ENCODE peak calls at places on chromosomes 13 and 19, in four cellular contexts. L is neural progenitor cell; K is CD4-positive, CD25-positive, alpha-beta regulatory T cell; S is CD8-positive, alpha-beta memory T cell. N is an unnamed sample. For H3K27me3, the result is how much of the 10 kb centered on the place peaks cover.

GRCh38 chr19:10086904-10087256 is 763 bp downstream of the SHFL start:
- DNase-seq in L (peak), K (no peak), S (peak), N (no peak)

GRCh38 chr19:45321848-45322247 is 827 bp downstream of the CKM start:
- DNase-seq in L (no peak), K (no peak), S (no peak), N (peak)

GRCh38 chr19:3512562-3512961 is 6.5 kb downstream of the FZR1 start:
- DNase-seq in L (no peak), K (no peak), S (no peak), N (no peak)

GRCh38 chr13:50366488-50367174 is 351.4 kb downstream of the KCNRG start:
- DNase-seq in L (no peak), K (peak), S (no peak), N (no peak)

GRCh38 chr19:39197808-39198207 is 1.0 kb downstream of the NCCRP1 start:
- DNase-seq in L (peak), K (no peak), S (no peak), N (no peak)

GRCh38 chr13:34900288-34900739 is 41.8 kb upstream of the NBEA start:
- DNase-seq in L (peak), K (no peak), S (no peak), N (no peak)

GRCh38 chr13:56009418-56009817 is 1131.3 kb upstream of the PRR20A start:
- DNase-seq in L (no peak), K (no peak), S (no peak), N (no peak)

GRCh38 chr13:51557875-51558604 is 26.2 kb upstream of the WDFY2 start:
- DNase-seq in L (no peak), K (no peak), S (no peak), N (no peak)

DNA sequence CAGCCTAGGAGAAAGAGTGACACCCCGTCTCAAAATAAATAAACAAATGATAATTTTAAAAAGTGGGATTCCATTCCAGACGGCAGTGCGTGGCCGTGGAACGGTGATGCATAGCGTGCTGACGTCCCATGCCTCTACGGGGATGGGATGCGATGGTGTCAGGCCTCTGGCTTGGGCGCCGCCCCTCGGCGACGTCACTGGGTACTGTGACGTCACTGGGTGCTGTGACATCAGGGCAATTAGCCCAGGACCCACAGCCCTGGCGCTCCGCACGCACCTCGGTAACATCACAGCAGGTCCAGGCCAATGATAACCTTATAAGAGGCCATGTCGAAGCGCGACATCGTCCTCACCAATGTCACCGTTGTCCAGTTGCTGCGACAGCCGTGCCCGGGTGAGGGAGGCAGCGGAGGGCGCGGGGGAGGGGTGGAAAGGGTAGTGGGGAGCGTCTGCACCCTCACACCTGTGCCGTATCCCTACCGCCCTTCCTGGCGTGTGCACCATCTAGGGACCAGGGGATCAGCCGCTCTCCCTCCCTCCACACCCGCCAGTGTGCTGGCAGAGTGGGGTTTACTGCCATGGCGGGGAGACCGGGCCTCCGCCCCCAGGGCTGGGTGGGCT is at the start of gene GAPDHS:
- DNase-seq in L (no peak), K (no peak), S (no peak), N (no peak)
- H3K27me3 ChIP-seq in L (under half), K (under half), S (under half), N (under half)

GRCh38 chr13:25908390-25908789 is 143.4 kb downstream of the SHISA2 start:
- DNase-seq in L (peak), K (no peak), S (no peak), N (no peak)

GRCh38 chr13:25906211-25906661 is 145.6 kb downstream of the SHISA2 start:
- DNase-seq in L (no peak), K (no peak), S (peak), N (no peak)

GRCh38 chr13:25902946-25903345 is 148.9 kb downstream of the SHISA2 start:
- DNase-seq in L (no peak), K (no peak), S (no peak), N (no peak)

GRCh38 chr13:25904830-25905229 is 147.0 kb downstream of the SHISA2 start:
- DNase-seq in L (no peak), K (no peak), S (no peak), N (no peak)

GRCh38 chr13:25905411-25906010 is 146.3 kb downstream of the SHISA2 start:
- DNase-seq in L (no peak), K (no peak), S (no peak), N (no peak)
- H3K27me3 ChIP-seq in L (under half), K (under half), S (under half), N (under half)

GRCh38 chr13:27978301-27978968 is 9.3 kb upstream of the CDX2 start:
- DNase-seq in L (peak), K (no peak), S (no peak), N (no peak)

GRCh38 chr13:27973956-27974662 is 5.0 kb upstream of the CDX2 start:
- DNase-seq in L (no peak), K (no peak), S (no peak), N (no peak)

GRCh38 chr13:27975579-27976361 is 6.7 kb upstream of the CDX2 start:
- DNase-seq in L (peak), K (no peak), S (no peak), N (no peak)

GRCh38 chr13:27977476-27978300 is 8.6 kb upstream of the CDX2 start:
- DNase-seq in L (peak), K (no peak), S (no peak), N (no peak)

DNA sequence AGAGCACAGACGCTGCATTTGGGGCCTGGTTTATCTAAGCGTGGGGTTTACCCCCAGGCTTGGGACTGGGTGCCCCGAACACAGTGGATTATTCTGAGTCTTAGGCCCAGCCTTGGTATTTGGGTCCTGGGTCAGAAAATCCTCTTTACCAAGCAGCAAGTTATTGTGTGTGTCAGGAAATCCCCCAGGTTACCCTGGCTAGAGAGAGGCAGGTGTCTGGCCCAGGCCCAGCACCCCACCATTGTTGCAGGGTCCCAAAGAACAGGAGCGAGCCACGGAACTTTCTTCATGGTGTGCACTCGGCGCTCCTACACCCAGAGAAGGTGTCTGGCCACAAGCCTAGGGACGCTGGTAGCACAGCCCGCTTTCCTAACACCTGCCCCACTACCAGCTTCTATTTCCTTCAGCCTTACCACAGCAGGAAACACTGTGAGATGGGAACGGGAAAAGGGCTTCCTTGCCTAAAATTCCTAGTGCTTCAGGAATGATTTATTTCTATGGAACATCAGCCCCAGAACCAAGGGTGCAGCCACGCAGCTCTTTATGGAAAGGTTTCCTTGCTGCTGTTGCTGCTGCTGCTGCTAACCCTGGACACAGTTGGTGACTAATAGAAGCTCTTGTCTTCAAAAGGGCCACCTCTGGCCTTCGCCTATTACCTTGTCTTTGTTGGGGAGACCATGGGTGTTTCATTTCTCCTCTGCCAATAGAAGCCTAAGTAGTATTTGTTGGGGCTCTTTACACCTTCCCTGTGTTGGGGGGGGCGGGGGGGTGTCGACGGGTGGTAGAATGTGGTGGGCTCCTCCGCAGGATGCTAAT is 7.5 kb upstream of the CDX2 start:
- DNase-seq in L (no peak), K (no peak), S (no peak), N (no peak)
- H3K27me3 ChIP-seq in L (half or more), K (under half), S (under half), N (half or more)

DNA sequence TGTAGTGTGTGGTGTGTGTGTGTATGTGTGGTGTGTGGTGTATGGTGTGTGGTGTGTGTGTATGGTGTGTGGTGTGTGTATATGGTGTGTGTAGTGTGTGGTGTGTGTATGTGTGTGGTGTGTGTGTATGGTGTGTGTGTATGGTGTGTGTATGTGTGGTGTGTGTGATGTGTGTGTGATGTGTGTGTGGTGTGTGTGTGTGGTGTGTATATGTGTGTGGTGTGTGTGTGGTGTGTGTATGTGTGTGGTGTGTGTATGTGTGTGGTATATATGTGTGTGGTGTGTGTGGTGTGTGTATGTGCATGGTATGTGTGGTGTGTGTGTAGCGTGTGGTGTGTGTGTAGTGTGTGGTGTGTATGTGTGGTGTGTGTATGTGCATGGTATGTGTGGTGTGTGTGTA is 1.7 kb downstream of the ATP12A start:
- DNase-seq in L (no peak), K (no peak), S (no peak), N (no peak)
- H3K27me3 ChIP-seq in L (half or more), K (under half), S (under half), N (under half)

DNA sequence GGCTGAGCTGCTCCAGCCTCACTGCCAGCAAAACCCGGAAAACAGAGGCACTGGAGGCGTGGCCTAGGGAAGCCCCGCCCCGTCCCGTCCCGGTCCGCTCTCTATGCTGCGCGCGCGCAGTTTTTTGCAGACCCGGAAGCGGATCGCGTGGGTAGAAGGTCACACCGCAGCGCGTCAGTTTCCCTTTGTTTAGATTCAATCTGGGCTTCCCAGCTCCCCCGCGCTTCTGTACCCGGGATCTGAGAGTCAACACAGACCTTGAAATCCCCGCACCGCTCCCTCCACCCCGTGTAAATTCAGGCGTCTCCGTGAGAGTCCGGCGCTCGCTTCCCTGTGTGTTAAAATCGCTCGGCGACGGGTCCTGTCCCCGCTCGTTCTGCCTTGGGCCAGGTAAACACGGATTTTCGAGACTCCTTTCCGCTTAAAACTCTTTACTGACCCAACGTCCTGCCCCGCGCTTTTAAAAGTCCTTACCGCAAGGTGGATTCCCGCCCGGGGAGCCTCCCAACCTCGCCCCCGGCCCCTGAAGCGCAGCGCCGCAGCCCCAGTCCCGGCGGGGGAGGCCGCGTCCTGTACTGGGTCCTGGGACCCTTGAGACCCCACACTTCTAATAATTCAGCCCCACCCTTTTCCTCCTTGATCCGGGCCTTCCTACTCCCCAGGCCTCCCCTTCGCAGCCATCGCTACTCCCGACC is at the start of gene ZNF610:
- DNase-seq in L (peak), K (peak), S (peak), N (peak)
- H3K27me3 ChIP-seq in L (under half), K (under half), S (under half), N (under half)

N was measured in gastrocnemius medialis.